ENCODE peak calls at places on chromosomes 11 and 22, in four cellular contexts. L is Panc1, R is IMR-90, A is fibroblast of lung. N is an unnamed sample.

GRCh38 chr11:62905286-62905685 is 15.9 kb downstream of the CHRM1 start:
- DNase-seq in L (no peak), R (no peak), A (no peak), N (no peak)

GRCh38 chr11:64114231-64114630 is 51.7 kb downstream of the MACROD1 start:
- DNase-seq in L (no peak), R (no peak), A (no peak), N (no peak)

GRCh38 chr22:39428597-39429071 is 28.2 kb upstream of the MGAT3 start:
- DNase-seq in L (no peak), R (no peak), A (no peak), N (peak)

GRCh38 chr11:8080674-8081590 is at the start of gene TUB:
- DNase-seq in L (no peak), R (no peak), A (no peak), N (no peak)

GRCh38 chr11:125228425-125228824 is 63.9 kb downstream of the PKNOX2 start:
- DNase-seq in L (no peak), R (no peak), A (no peak), N (no peak)

GRCh38 chr11:96143016-96143670 is 199.9 kb downstream of the MAML2 start:
- DNase-seq in L (no peak), R (no peak), A (peak), N (no peak)

GRCh38 chr22:23199159-23199558 is 18.9 kb downstream of the BCR start:
- DNase-seq in L (no peak), R (peak), A (no peak), N (no peak)

GRCh38 chr11:64186205-64187165 is 514 bp downstream of the STIP1 start:
- DNase-seq in L (no peak), R (peak), A (no peak), N (no peak)

GRCh38 chr11:32173435-32173834 is 82.6 kb downstream of the RCN1 start:
- DNase-seq in L (no peak), R (peak), A (peak), N (peak)

GRCh38 chr22:22168190-22168940 is 76.2 kb upstream of the VPREB1 start:
- DNase-seq in L (no peak), R (peak), A (peak), N (peak)

GRCh38 chr11:5514841-5515240 is 1.7 kb downstream of the UBQLNL start:
- DNase-seq in L (no peak), R (no peak), A (no peak), N (no peak)

GRCh38 chr11:103257360-103257759 is 148.1 kb downstream of the DYNC2H1 start:
- DNase-seq in L (peak), R (peak), A (peak), N (peak)

GRCh38 chr22:18971321-18971751 is 35.2 kb upstream of the PRODH start:
- DNase-seq in L (no peak), R (no peak), A (no peak), N (no peak)

GRCh38 chr11:90134420-90135003 is at the start of gene NAALAD2:
- DNase-seq in L (no peak), R (peak), A (peak), N (peak)

GRCh38 chr11:70454197-70454767 is 56.0 kb downstream of the CTTN start:
- DNase-seq in L (no peak), R (no peak), A (no peak), N (no peak)

GRCh38 chr11:34288482-34288881 is 69.3 kb downstream of the ABTB2 start:
- DNase-seq in L (no peak), R (no peak), A (no peak), N (no peak)

GRCh38 chr22:40238425-40239344 is 61.0 kb downstream of the TNRC6B start:
- DNase-seq in L (peak), R (peak), A (peak), N (peak)

GRCh38 chr11:111299111-111300026 is 1.0 kb downstream of the POU2AF3 start:
- DNase-seq in L (no peak), R (peak), A (peak), N (peak)

GRCh38 chr11:86483591-86484163 is 109.0 kb downstream of the CCDC81 start:
- DNase-seq in L (no peak), R (no peak), A (no peak), N (no peak)

GRCh38 chr22:36185828-36186624 is 15.6 kb downstream of the APOL4 start:
- DNase-seq in L (no peak), R (no peak), A (no peak), N (no peak)
- TF ChIP-seq CTCF in L (no peak), R (no peak), A (no peak), N (no peak)

GRCh38 chr11:10308208-10308954 is 3.5 kb downstream of the ADM start:
- DNase-seq in L (no peak), R (peak), A (peak), N (peak)
- H3K4me3 ChIP-seq in L (peak), R (peak), A (peak), N (peak)

DNA sequence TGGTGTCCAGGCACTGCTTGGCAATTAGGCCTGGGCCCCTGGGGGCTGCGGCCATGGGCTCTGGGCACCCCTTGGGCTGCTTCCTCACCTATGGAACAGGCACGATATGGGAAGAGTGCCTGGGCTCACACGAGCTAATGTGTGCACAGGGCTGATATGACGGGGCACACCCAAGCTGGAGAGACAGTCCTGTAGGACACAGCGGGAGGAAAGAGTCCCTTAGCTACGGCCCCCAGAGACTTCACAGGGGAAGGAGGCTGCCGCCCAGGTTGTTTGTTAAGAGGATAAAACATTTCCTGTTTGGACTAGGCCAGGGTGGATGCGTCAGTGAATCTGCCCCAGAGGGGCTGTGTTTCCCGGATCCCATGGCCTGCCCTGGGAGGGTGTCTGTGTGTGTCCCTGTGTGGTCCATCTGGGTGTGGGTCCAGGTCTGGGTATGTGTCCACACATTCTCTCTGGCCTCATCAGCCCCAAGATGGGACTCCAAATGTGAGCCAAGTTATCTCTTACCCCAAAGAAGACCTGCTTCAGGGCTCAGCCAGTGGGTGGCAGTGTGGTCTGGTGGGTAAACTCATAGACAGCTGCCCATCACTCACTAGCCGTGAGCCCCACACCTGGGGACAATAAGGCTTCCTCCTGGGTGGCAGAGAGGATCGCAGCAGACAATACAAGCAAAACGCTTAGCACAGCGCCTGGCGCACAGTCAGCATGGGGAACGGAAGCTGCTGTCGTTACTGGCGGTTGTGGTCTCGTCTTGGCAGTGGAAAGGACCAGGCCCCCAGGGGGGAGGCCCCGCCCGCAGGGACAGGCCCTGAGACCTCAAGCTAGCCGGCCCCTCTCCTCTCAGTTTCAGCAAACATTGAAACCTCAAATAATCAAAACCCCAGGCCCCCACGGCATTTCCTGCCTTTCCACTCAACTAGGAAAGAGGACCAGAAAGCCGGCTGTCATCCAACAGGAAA is 3.2 kb upstream of the EMID1 start:
- DNase-seq in L (no peak), R (peak), A (peak), N (no peak)
- TF ChIP-seq CTCF in L (peak), R (peak), A (peak), N (peak)

GRCh38 chr11:35600439-35600838 is 17.8 kb upstream of the FJX1 start:
- DNase-seq in L (no peak), R (no peak), A (no peak), N (peak)
- H3K4me3 ChIP-seq in L (no peak), R (no peak), A (no peak), N (no peak)

GRCh38 chr11:104343578-104343977 is 179.6 kb upstream of the PDGFD start:
- DNase-seq in L (no peak), R (peak), A (peak), N (no peak)
- TF ChIP-seq CTCF in L (peak), R (peak), A (peak), N (no peak)

DNA sequence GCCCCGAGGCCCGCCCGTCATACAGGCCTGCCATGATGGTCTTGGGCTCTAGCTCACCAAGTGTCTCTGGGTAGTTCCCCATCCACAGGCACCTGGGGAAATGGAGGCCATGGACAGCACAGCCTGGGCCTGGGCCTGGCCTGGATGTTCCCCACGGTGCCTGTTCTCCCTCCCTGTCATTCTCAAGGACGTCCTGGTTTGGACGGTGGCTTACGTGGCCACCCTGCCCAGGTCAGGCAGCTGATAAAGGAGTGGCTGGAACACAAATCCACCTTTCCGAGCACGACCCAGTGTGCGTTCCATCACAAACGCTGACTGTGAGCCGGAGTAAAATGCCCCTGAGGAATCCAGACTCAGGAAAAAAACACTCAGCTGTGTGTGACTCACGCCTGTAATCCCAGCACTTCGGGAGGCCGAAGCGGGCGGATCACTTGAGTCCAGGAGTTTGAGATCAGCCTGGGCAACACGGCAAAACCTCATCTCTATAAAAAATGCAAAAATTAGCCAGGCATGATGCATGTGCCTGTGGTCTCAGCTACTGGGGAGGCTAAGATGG is 41.2 kb upstream of the TESMIN start:
- DNase-seq in L (no peak), R (peak), A (no peak), N (no peak)
- H3K4me3 ChIP-seq in L (no peak), R (no peak), A (no peak), N (no peak)

GRCh38 chr11:12411395-12411794 is 34.0 kb downstream of the PARVA start:
- DNase-seq in L (no peak), R (no peak), A (no peak), N (no peak)

GRCh38 chr11:12409621-12410005 is 32.2 kb downstream of the PARVA start:
- DNase-seq in L (no peak), R (peak), A (peak), N (peak)

GRCh38 chr11:12408156-12408770 is 30.9 kb downstream of the PARVA start:
- DNase-seq in L (no peak), R (no peak), A (no peak), N (no peak)

GRCh38 chr11:12411806-12412727 is 34.7 kb downstream of the PARVA start:
- DNase-seq in L (no peak), R (peak), A (peak), N (peak)

DNA sequence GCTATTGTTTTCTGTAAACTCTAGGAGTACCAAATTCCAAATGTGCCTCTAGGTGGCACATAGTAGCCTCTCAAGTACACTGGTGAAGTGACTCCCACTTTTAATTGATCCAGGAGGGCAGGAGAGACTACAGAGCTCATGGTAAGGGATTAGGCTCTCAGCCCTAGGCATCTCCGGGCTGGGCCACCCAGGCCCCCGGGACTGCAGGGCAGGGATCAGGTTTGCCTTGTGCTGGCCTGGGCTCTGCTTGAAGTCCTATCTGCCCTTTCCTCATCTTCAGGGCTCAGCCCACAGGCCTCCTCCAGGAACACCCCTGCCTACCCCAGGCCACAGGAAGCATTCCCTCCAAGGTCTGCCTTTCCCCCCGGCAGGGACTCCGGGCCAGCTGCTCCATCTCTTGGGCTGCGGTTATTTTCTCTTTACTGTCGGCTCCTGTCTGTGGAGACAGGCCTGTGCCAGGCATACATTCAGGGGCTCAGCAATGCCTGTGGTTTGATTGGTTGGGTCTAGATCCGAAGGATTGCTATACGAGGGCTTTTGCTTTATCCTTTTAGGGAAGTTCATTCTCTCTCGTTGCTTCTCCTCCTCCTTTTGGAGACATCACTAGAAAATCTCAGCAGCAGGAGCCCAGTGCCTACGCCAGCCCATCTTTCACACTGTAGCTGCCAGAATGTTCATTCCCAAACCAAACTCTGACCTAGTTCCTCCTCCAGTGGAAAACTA is 32.8 kb downstream of the PARVA start:
- DNase-seq in L (no peak), R (peak), A (peak), N (peak)
- TF ChIP-seq CTCF in L (peak), R (peak), A (peak), N (peak)

GRCh38 chr22:26360169-26360885 is 68.7 kb upstream of the ASPHD2 start:
- DNase-seq in L (no peak), R (peak), A (peak), N (peak)
- H3K4me3 ChIP-seq in L (peak), R (no peak), A (peak), N (peak)

DNA sequence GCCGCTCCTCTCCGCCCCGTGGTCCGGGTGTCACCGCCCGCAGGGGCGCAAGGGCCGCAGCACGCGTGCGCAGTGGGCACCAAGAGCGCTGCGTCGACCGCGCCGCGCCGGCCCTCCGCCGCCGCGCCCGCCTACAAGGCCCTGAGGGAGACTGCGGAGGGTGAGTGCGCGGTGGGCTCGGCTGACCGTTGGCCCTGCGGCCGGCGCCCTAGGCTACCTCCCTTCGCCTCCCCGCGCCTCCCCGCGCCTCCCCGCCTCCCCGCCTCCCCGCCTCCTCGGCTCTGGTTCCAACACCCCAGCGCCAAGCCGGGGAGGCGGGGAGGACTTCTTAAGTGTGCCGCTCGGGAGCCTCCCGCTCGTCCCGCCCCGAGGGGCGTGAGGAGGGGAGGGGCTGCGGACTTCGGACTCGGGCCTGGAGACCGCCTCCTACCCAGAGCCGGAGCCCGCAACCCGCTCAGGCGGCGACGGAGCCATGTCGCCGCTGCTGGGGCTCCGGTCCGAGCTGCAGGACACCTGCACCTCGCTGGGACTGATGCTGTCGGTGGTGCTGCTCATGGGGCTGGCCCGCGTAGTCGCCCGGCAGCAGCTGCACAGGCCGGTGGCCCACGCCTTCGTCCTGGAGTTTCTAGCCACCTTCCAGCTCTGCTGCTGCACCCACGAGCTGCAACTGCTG is at the start of gene AQP11:
- DNase-seq in L (peak), R (peak), A (peak), N (peak)
- TF ChIP-seq CTCF in L (no peak), R (no peak), A (no peak), N (no peak)

GRCh38 chr11:2443881-2444300 is 423 bp downstream of the TRPM5 start:
- DNase-seq in L (no peak), R (no peak), A (no peak), N (no peak)
- H3K4me3 ChIP-seq in L (no peak), R (no peak), A (no peak), N (no peak)

N was measured in foreskin fibroblast.